ENCODE peak calls at places on chromosomes 11 and 22, in nine cellular contexts. L, F, S, T, W, G, X, N and K are unnamed samples.

GRCh38 chr11:112334381-112334780 is 73.7 kb upstream of the PLET1 start:
- DNase-seq in L (no peak), F (no peak), S (no peak), T (no peak), W (no peak), G (no peak), X (no peak), N (no peak), K (no peak)

GRCh38 chr22:23053912-23054530 is 16.3 kb upstream of the GNAZ start:
- DNase-seq in L (peak), F (no peak), S (no peak), T (no peak), W (no peak), G (no peak), X (no peak), N (no peak), K (no peak)

GRCh38 chr22:18992543-18993198 is 56.6 kb upstream of the PRODH start:
- DNase-seq in L (no peak), F (no peak), S (no peak), T (no peak), W (no peak), G (no peak), X (no peak), N (no peak), K (no peak)

GRCh38 chr22:43297246-43298061 is 45.7 kb downstream of the SCUBE1 start:
- DNase-seq in L (peak), F (no peak), S (no peak), T (no peak), W (no peak), G (no peak), X (peak), N (no peak), K (no peak)

GRCh38 chr22:45608763-45609180 is 62.9 kb upstream of the ATXN10 start:
- DNase-seq in L (no peak), F (no peak), S (peak), T (no peak), W (no peak), G (no peak), X (no peak), N (peak), K (peak)

GRCh38 chr11:45563801-45564200 is 101.6 kb downstream of the CHST1 start:
- DNase-seq in L (no peak), F (no peak), S (no peak), T (no peak), W (no peak), G (no peak), X (no peak), N (no peak), K (no peak)

GRCh38 chr22:46025973-46026906 is 49.3 kb upstream of the WNT7B start:
- DNase-seq in L (peak), F (no peak), S (no peak), T (no peak), W (no peak), G (no peak), X (peak), N (no peak), K (no peak)

GRCh38 chr22:30304495-30305244 is 15.4 kb upstream of the CASTOR1 start:
- DNase-seq in L (peak), F (no peak), S (no peak), T (no peak), W (no peak), G (no peak), X (no peak), N (no peak), K (no peak)

GRCh38 chr11:59894616-59895015 is 16.0 kb downstream of the OOSP3 start:
- DNase-seq in L (no peak), F (no peak), S (no peak), T (no peak), W (no peak), G (no peak), X (no peak), N (no peak), K (no peak)

GRCh38 chr22:44659140-44659539 is 42.9 kb upstream of the PRR5 start:
- DNase-seq in L (no peak), F (no peak), S (no peak), T (no peak), W (no peak), G (no peak), X (peak), N (no peak), K (no peak)

GRCh38 chr11:8022876-8023275 is 35.7 kb downstream of the EIF3F start:
- DNase-seq in L (no peak), F (no peak), S (no peak), T (no peak), W (no peak), G (no peak), X (no peak), N (no peak), K (no peak)

GRCh38 chr11:13012037-13012693 is 3.0 kb downstream of the RASSF10 start:
- DNase-seq in L (no peak), F (no peak), S (no peak), T (no peak), W (no peak), G (no peak), X (no peak), N (no peak), K (no peak)

GRCh38 chr11:63534076-63534475 is 2.5 kb upstream of the PLAAT4 start:
- DNase-seq in L (no peak), F (no peak), S (no peak), T (no peak), W (no peak), G (no peak), X (no peak), N (no peak), K (no peak)

GRCh38 chr11:63710476-63711217 is 29.3 kb downstream of the RTN3 start:
- DNase-seq in L (no peak), F (no peak), S (peak), T (no peak), W (no peak), G (no peak), X (no peak), N (no peak), K (no peak)

GRCh38 chr11:127825185-127825584 is 762.2 kb downstream of the ETS1 start:
- DNase-seq in L (no peak), F (no peak), S (no peak), T (no peak), W (no peak), G (no peak), X (no peak), N (no peak), K (no peak)

GRCh38 chr11:45193695-45194094 is 47.3 kb downstream of the PRDM11 start:
- DNase-seq in L (peak), F (no peak), S (no peak), T (no peak), W (no peak), G (no peak), X (peak), N (no peak), K (no peak)

GRCh38 chr11:2139691-2140337 is 625 bp upstream of the IGF2 start:
- DNase-seq in L (peak), F (no peak), S (no peak), T (no peak), W (no peak), G (no peak), X (no peak), N (no peak), K (no peak)

GRCh38 chr11:18703001-18703763 is 4.6 kb downstream of the TMEM86A start:
- DNase-seq in L (peak), F (no peak), S (no peak), T (no peak), W (no peak), G (no peak), X (peak), N (no peak), K (no peak)

GRCh38 chr11:65558002-65558784 is at the start of gene LTBP3:
- DNase-seq in L (peak), F (peak), S (no peak), T (peak), W (no peak), G (peak), X (peak), N (peak), K (peak)

GRCh38 chr11:11995601-11996000 is 12.8 kb downstream of the DKK3 start:
- DNase-seq in L (no peak), F (no peak), S (no peak), T (no peak), W (no peak), G (no peak), X (no peak), N (peak), K (no peak)

GRCh38 chr22:17786435-17787158 is 12.3 kb upstream of the BID start:
- DNase-seq in L (peak), F (no peak), S (no peak), T (no peak), W (no peak), G (no peak), X (peak), N (no peak), K (no peak)

GRCh38 chr11:94768602-94769511 is 701 bp downstream of the AMOTL1 start:
- DNase-seq in L (peak), F (peak), S (no peak), T (no peak), W (peak), G (peak), X (peak), N (peak), K (no peak)

GRCh38 chr11:11454671-11455223 is 101.7 kb upstream of the CSNK2A3 start:
- DNase-seq in L (no peak), F (no peak), S (no peak), T (no peak), W (no peak), G (no peak), X (peak), N (no peak), K (no peak)

GRCh38 chr11:69357458-69358397 is 63.8 kb downstream of the MYEOV start:
- DNase-seq in L (peak), F (peak), S (no peak), T (no peak), W (no peak), G (no peak), X (no peak), N (no peak), K (no peak)

GRCh38 chr22:39176067-39176621 is 23.7 kb upstream of the CBX7 start:
- DNase-seq in L (peak), F (no peak), S (no peak), T (no peak), W (no peak), G (no peak), X (peak), N (no peak), K (no peak)

GRCh38 chr11:73331138-73331916 is 23.3 kb downstream of the ARHGEF17 start:
- DNase-seq in L (peak), F (no peak), S (no peak), T (no peak), W (no peak), G (no peak), X (no peak), N (no peak), K (no peak)

GRCh38 chr11:61814242-61814957 is 2.4 kb downstream of the FADS1 start:
- DNase-seq in L (no peak), F (peak), S (no peak), T (no peak), W (peak), G (no peak), X (no peak), N (no peak), K (peak)

GRCh38 chr11:17401841-17402240 is 13.4 kb upstream of the KCNJ11 start:
- DNase-seq in L (no peak), F (no peak), S (no peak), T (no peak), W (no peak), G (no peak), X (no peak), N (no peak), K (no peak)

GRCh38 chr11:85934599-85935169 is 79.5 kb downstream of the CCDC83 start:
- DNase-seq in L (peak), F (no peak), S (no peak), T (no peak), W (no peak), G (no peak), X (no peak), N (no peak), K (no peak)